ENCODE peak calls at places on chromosome 5, in six cellular contexts. V is hepatocyte, D is HepG2, P is psoas muscle, Z is cardiac muscle cell, G is A549. F is an unnamed sample. For H3K4me1, the result is how much of the 10 kb centered on the place peaks cover.

GRCh38 chr5:149849990-149850910 is 94.3 kb downstream of the PDE6A start:
- DNase-seq in G (no peak), P (no peak), Z (no peak), V (no peak), D (no peak), F (no peak)

GRCh38 chr5:168578506-168579205 is 512 bp downstream of the PANK3 start:
- DNase-seq in G (no peak), Z (no peak), P (no peak), V (peak), D (peak), F (no peak)

GRCh38 chr5:137051165-137051564 is 448.0 kb downstream of the SPOCK1 start:
- DNase-seq in P (no peak), Z (no peak), V (no peak), G (no peak), D (peak), F (no peak)

GRCh38 chr5:131328536-131329186 is 64.8 kb downstream of the CDC42SE2 start:
- DNase-seq in Z (peak), P (no peak), D (peak), V (peak), G (peak), F (no peak)

GRCh38 chr5:123696948-123697347 is 185.0 kb downstream of the CSNK1G3 start:
- DNase-seq in V (no peak), P (peak), G (peak), D (no peak), Z (peak), F (no peak)

GRCh38 chr5:141094481-141095262 is at the start of gene PCDHB2:
- DNase-seq in V (peak), Z (peak), G (peak), P (peak), D (peak), F (no peak)

GRCh38 chr5:141508808-141509611 is 20.1 kb downstream of the PCDHGC5 start:
- DNase-seq in G (no peak), Z (peak), D (peak), P (peak), V (peak), F (peak)

GRCh38 chr5:137461636-137462596 is 37.2 kb downstream of the SPOCK1 start:
- DNase-seq in G (no peak), P (no peak), Z (no peak), D (no peak), V (no peak), F (no peak)

GRCh38 chr5:83718195-83718825 is 2.3 kb downstream of the HAPLN1 start:
- DNase-seq in D (peak), P (no peak), G (peak), V (peak), Z (peak), F (no peak)

GRCh38 chr5:56668996-56669395 is 146.4 kb upstream of the MAP3K1 start:
- DNase-seq in P (no peak), D (peak), Z (no peak), V (no peak), G (no peak), F (no peak)

GRCh38 chr5:53211799-53212198 is 102.2 kb upstream of the MOCS2 start:
- DNase-seq in V (no peak), G (no peak), D (no peak), Z (peak), P (no peak), F (no peak)

GRCh38 chr5:57937025-57937424 is 454.4 kb upstream of the ACTBL2 start:
- DNase-seq in V (no peak), Z (peak), P (no peak), G (no peak), D (no peak), F (no peak)

GRCh38 chr5:42715791-42716190 is 40.8 kb upstream of the CCDC152 start:
- DNase-seq in V (no peak), D (no peak), G (no peak), P (no peak), Z (no peak), F (no peak)

GRCh38 chr5:56454219-56454862 is 221.2 kb upstream of the ANKRD55 start:
- DNase-seq in G (no peak), P (no peak), D (no peak), V (no peak), Z (no peak), F (no peak)

GRCh38 chr5:148499461-148499860 is 115.7 kb downstream of the FBXO38 start:
- DNase-seq in G (no peak), V (no peak), P (no peak), D (no peak), Z (no peak), F (no peak)

GRCh38 chr5:94793816-94794198 is 175.3 kb downstream of the SLF1 start:
- DNase-seq in D (no peak), P (no peak), V (no peak), G (no peak), Z (peak), F (no peak)

GRCh38 chr5:143001764-143002351 is 231.7 kb downstream of the ARHGAP26 start:
- DNase-seq in D (no peak), G (no peak), P (no peak), Z (peak), V (no peak), F (no peak)

GRCh38 chr5:2912741-2913140 is 161.3 kb upstream of the IRX2 start:
- DNase-seq in D (no peak), V (no peak), Z (no peak), P (no peak), G (no peak), F (no peak)

GRCh38 chr5:137268646-137269045 is 230.5 kb downstream of the SPOCK1 start:
- DNase-seq in G (no peak), Z (no peak), V (no peak), D (no peak), P (no peak), F (no peak)

DNA sequence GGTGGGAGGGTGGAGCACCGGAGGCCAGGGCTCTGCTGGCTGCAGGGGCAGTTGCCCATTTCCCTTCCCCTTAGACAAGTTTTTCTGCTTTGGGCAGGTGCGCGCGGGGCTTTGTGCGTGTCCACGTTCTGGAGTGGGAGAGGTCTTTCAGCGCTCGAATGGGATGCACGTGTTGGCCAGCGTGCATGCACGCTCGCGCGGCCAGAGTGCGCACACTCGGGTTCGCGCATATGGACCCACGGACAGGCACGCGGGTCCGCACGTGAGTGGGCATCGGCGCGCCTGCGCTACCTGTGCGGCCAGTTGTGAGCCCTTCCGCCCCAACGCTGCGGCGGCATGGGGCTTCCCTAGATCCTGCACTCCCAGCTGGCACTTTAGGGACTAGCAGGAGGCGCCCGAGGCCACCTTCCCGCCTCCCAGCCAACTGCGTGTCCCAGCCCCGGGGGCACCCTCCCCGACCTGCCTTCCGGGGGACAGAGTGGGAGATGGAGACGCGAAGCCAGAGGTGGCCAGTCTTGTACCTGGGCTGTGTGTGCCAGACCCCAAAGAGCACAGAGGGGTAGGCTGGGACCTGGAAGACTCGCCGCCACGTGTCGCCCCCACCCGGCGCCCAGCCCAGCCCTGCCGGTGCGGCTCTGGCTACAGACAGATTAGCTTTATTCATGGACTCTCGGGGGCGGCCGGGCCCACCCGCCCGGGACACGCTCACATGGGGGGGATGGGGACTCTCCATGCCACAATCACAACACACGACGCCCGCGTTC is 9.8 kb upstream of the GPRIN1 start:
- DNase-seq in Z (no peak), D (no peak), G (no peak), V (no peak), P (no peak), F (no peak)
- H3K4me3 ChIP-seq in Z (no peak), D (no peak), G (peak), V (no peak), P (peak), F (peak)

DNA sequence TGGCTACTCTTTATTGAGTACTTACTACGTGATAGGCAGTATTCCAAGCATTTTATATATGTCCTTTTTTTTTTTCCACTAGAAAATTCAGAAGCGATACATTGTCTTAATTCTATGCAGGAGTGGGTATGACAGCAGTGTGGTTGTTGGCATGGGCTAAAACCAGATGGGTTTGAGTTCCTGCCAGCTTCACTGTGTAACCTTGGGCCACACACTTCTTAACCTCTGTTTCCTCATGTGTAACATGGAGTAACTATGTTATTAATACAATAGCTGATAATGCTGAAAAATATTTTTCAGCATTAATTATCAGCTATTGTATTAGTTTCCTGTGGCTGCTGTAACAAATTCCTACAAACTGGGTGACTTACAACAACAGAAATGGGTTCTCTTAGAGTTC is 12.0 kb downstream of the SNX18 start:
- DNase-seq in G (no peak), D (no peak), V (no peak), P (no peak), Z (no peak), F (no peak)
- H3K4me1 ChIP-seq in G (under half), D (under half), V (under half), P (half or more), Z (half or more), F (half or more)

GRCh38 chr5:427415-428087 is 15.4 kb upstream of the EXOC3 start:
- DNase-seq in G (no peak), P (peak), D (no peak), V (no peak), Z (no peak), F (no peak)

GRCh38 chr5:426392-426976 is 16.5 kb upstream of the EXOC3 start:
- DNase-seq in G (no peak), Z (no peak), V (no peak), D (no peak), P (no peak), F (no peak)

GRCh38 chr5:423626-424258 is 19.2 kb upstream of the EXOC3 start:
- DNase-seq in V (no peak), P (peak), Z (no peak), G (no peak), D (no peak), F (no peak)

GRCh38 chr5:424259-425110 is 18.5 kb upstream of the EXOC3 start:
- DNase-seq in G (no peak), Z (no peak), D (no peak), P (peak), V (no peak), F (no peak)

DNA sequence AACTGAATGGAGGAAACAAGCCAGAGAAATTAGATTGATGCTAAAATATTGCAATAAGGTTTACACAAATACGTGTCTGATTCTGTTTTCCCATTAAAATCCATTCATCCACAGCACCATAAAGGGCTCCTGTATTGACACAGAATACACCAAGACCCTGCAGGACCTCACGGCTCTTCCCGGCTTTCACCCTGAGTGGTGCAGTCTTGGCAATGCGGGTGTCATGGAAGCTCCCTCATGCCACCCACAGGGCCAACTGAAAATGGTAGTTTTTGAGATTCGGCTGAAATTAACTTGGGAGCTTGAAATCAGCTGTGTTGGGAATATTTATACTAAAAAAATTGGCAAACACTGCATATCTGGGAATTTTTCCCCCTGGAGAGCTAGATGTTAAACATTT is 17.3 kb upstream of the EXOC3 start:
- DNase-seq in Z (peak), G (peak), V (no peak), D (no peak), P (peak), F (no peak)
- TF ChIP-seq CTCF in Z (peak), G (peak), V (peak), D (peak), P (no peak), F (no peak)

GRCh38 chr5:151251001-151251551 is 1.9 kb upstream of the GM2A start:
- DNase-seq in Z (no peak), G (no peak), P (no peak), D (peak), V (no peak), F (no peak)

GRCh38 chr5:151250346-151251000 is 2.5 kb upstream of the GM2A start:
- DNase-seq in G (no peak), Z (no peak), V (no peak), P (no peak), D (peak), F (no peak)

GRCh38 chr5:151253604-151253948 is 591 bp downstream of the GM2A start:
- DNase-seq in V (no peak), G (no peak), P (no peak), Z (no peak), D (no peak), F (no peak)

GRCh38 chr5:151252762-151253603 is at the start of gene GM2A:
- DNase-seq in G (peak), D (peak), V (peak), Z (peak), P (peak), F (peak)

DNA sequence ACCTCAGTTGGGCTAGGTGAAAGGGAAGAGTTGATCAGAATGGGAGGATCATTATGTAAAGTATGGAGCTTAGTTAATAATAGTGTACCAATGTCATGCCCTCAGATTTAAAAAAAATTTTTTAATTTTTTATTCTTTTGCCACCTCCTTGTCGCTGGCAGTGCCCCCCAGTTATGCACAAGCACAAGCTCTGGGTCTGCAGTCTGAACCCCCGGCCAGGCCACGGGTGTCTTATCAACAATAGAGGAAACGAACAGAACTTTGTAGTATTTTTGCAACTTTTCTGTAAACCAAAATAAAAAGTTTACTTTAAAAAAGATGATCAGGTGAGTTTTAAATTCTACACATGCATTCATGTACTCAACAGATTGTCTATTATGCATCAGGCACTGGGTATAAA is 1.4 kb upstream of the GM2A start:
- DNase-seq in Z (no peak), P (no peak), D (no peak), G (no peak), V (no peak), F (no peak)
- H3K4me3 ChIP-seq in Z (no peak), P (no peak), D (peak), G (no peak), V (no peak), F (no peak)

DNA sequence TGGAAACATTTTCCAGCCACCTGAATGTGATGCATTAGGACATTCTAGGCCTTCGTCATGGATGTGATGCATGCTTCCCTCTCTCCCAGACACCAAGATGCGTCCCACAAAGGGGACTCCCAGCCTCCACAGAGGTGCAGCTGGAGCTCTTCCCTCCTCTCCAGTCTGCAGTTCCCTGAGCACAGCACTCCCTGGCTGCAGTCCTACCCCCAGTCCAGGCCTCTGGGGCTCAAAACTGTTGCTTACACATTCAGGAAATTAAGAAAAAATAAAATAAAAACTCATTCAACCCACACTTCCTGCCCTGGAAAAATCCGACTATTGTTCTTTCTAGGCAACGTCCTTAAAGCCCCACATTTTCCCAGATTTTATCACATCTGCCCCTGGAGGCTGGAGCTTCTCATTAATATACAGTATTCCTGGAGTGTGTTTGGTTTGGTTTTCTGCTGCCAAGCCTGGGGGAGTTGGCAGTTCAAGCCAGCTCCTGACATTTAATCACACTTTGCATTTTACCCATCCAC is 78.4 kb upstream of the ICE1 start:
- DNase-seq in Z (peak), P (no peak), V (no peak), D (no peak), G (no peak), F (no peak)
- H3K4me1 ChIP-seq in Z (under half), P (under half), V (under half), D (under half), G (under half), F (under half)

GRCh38 chr5:139955053-139955605 is 88.0 kb downstream of the NRG2 start:
- DNase-seq in G (no peak), Z (no peak), P (no peak), V (no peak), D (no peak), F (no peak)

GRCh38 chr5:139954022-139954421 is 89.1 kb downstream of the NRG2 start:
- DNase-seq in P (no peak), Z (no peak), D (no peak), V (no peak), G (no peak), F (no peak)

GRCh38 chr5:139954462-139954861 is 88.6 kb downstream of the NRG2 start:
- DNase-seq in G (no peak), Z (no peak), V (no peak), P (no peak), D (no peak), F (no peak)

GRCh38 chr5:139956342-139956741 is 86.8 kb downstream of the NRG2 start:
- DNase-seq in G (no peak), P (no peak), D (no peak), V (no peak), Z (no peak), F (no peak)

GRCh38 chr5:139955616-139956283 is 87.3 kb downstream of the NRG2 start:
- DNase-seq in G (no peak), Z (no peak), D (no peak), P (no peak), V (no peak), F (no peak)
- TF ChIP-seq CTCF in G (no peak), Z (no peak), D (no peak), P (peak), V (no peak), F (no peak)

GRCh38 chr5:108729306-108729645 is 18.4 kb upstream of the FER start:
- DNase-seq in D (no peak), Z (peak), P (no peak), V (no peak), G (no peak), F (no peak)
- H3K4me3 ChIP-seq in D (no peak), Z (no peak), P (peak), V (no peak), G (no peak), F (no peak)

DNA sequence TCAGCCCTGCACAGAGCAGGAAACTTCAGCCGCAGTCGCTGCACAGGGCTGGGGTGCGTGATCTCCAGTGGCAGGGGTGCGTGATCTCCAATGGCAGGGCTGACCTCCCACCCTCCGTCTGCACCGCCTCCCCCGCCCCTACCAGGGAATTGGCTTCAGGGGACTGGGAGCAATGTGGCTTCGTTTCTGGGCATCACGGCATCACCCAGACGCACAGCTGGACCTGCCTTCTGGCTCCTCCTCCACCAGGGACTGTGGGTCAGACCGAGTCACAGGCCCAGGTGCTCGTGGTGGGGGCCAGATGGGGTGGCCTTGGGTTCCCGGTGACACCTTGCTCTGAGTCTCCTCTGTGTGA is 51.0 kb downstream of the AHRR start:
- DNase-seq in Z (no peak), G (no peak), D (no peak), V (no peak), P (no peak), F (no peak)
- H3K4me1 ChIP-seq in Z (under half), G (under half), D (under half), V (under half), P (under half), F (under half)

F was measured in thoracic aorta.